ENCODE peak calls at places on chromosomes 16 and 17, in five cellular contexts. One of them, this sample, is unnamed.

GRCh38 chr17:35094902-35095301 is 24.8 kb downstream of the RAD51D start:
- DNase-seq in HepG2: peak
- DNase-seq in SK-N-SH: no peak
- DNase-seq in K562: no peak
- DNase-seq in HCT116: peak
- DNase-seq in this sample: peak

GRCh38 chr16:89720859-89721643 is at the start of the genes VPS9D1 and ZNF276:
- DNase-seq in HCT116: peak
- DNase-seq in HepG2: peak
- DNase-seq in SK-N-SH: peak
- DNase-seq in K562: peak
- DNase-seq in this sample: no peak

GRCh38 chr16:68401871-68402747 is 46.2 kb downstream of the SMPD3 start:
- DNase-seq in SK-N-SH: no peak
- DNase-seq in HCT116: no peak
- DNase-seq in K562: no peak
- DNase-seq in HepG2: no peak
- DNase-seq in this sample: no peak

GRCh38 chr16:66487580-66488235 is 60.6 kb downstream of the BEAN1 start:
- DNase-seq in HepG2: no peak
- DNase-seq in K562: no peak
- DNase-seq in HCT116: no peak
- DNase-seq in SK-N-SH: no peak
- DNase-seq in this sample: no peak

GRCh38 chr17:1643999-1644492 is 1.5 kb downstream of the SCARF1 start:
- DNase-seq in HepG2: no peak
- DNase-seq in HCT116: no peak
- DNase-seq in K562: no peak
- DNase-seq in SK-N-SH: no peak
- DNase-seq in this sample: no peak

GRCh38 chr17:61200349-61200735 is 199.3 kb upstream of the TBX2 start:
- DNase-seq in HCT116: no peak
- DNase-seq in K562: no peak
- DNase-seq in HepG2: no peak
- DNase-seq in SK-N-SH: no peak
- DNase-seq in this sample: no peak

GRCh38 chr17:51372345-51373004 is 112.1 kb downstream of the UTP18 start:
- DNase-seq in SK-N-SH: no peak
- DNase-seq in HepG2: peak
- DNase-seq in K562: peak
- DNase-seq in HCT116: peak
- DNase-seq in this sample: peak

GRCh38 chr17:62692721-62693431 is 65.4 kb downstream of the MRC2 start:
- DNase-seq in SK-N-SH: peak
- DNase-seq in HepG2: peak
- DNase-seq in HCT116: no peak
- DNase-seq in K562: peak
- DNase-seq in this sample: no peak

GRCh38 chr16:14434860-14435259 is 195.2 kb downstream of the PARN start:
- DNase-seq in K562: no peak
- DNase-seq in SK-N-SH: no peak
- DNase-seq in HCT116: no peak
- DNase-seq in HepG2: no peak
- DNase-seq in this sample: no peak

GRCh38 chr16:85466989-85467388 is 146.1 kb upstream of the GSE1 start:
- DNase-seq in SK-N-SH: no peak
- DNase-seq in HCT116: no peak
- DNase-seq in HepG2: no peak
- DNase-seq in K562: no peak
- DNase-seq in this sample: no peak

GRCh38 chr17:78192616-78193015 is 5.5 kb downstream of the AFMID start:
- DNase-seq in SK-N-SH: no peak
- DNase-seq in K562: no peak
- DNase-seq in HepG2: no peak
- DNase-seq in HCT116: no peak
- DNase-seq in this sample: no peak

GRCh38 chr17:35192708-35193107 is 1.5 kb downstream of the SLC35G3 start:
- DNase-seq in K562: no peak
- DNase-seq in SK-N-SH: no peak
- DNase-seq in HepG2: no peak
- DNase-seq in HCT116: no peak
- DNase-seq in this sample: no peak

GRCh38 chr17:78446833-78447232 is 68.4 kb downstream of the PGS1 start:
- DNase-seq in HCT116: no peak
- DNase-seq in HepG2: no peak
- DNase-seq in K562: no peak
- DNase-seq in SK-N-SH: no peak
- DNase-seq in this sample: no peak

GRCh38 chr17:77461277-77462057 is 320.7 kb downstream of the SEC14L1 start:
- DNase-seq in HepG2: no peak
- DNase-seq in K562: no peak
- DNase-seq in SK-N-SH: no peak
- DNase-seq in HCT116: no peak
- DNase-seq in this sample: no peak

GRCh38 chr17:76076100-76076764 is 1.7 kb downstream of the GALR2 start:
- DNase-seq in HCT116: no peak
- DNase-seq in HepG2: no peak
- DNase-seq in SK-N-SH: peak
- DNase-seq in K562: peak
- DNase-seq in this sample: peak

DNA sequence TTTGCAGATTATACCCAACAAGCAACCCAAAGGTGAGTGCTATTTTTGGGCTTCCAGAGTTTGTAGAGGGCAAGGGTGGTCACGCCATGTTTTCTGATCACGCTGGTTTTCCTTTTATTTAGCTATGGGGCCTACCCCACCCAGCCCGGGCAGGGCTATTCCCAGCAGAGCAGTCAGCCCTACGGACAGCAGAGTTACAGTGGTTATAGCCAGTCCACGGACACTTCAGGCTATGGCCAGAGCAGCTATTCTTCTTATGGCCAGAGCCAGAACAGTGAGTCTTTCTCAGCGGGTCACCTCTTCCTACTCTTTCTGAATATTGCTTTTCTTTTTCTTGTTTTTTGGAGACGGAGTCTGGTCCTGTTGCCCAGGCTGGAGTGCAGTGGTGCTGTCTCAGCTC is 2.5 kb downstream of the FUS start:
- DNase-seq in K562: peak
- DNase-seq in HCT116: no peak
- DNase-seq in HepG2: no peak
- DNase-seq in SK-N-SH: no peak
- DNase-seq in this sample: no peak
- TF ChIP-seq JUND in K562: no peak
- TF ChIP-seq JUND in HCT116: no peak
- TF ChIP-seq JUND in HepG2: no peak
- TF ChIP-seq JUND in SK-N-SH: no peak
- TF ChIP-seq JUND in this sample: no peak

GRCh38 chr16:88415381-88416323 is 32.9 kb downstream of the ZNF469 start:
- DNase-seq in HepG2: no peak
- DNase-seq in HCT116: no peak
- DNase-seq in SK-N-SH: no peak
- DNase-seq in K562: peak
- DNase-seq in this sample: no peak
- TF ChIP-seq JUND in HepG2: no peak
- TF ChIP-seq JUND in HCT116: no peak
- TF ChIP-seq JUND in SK-N-SH: no peak
- TF ChIP-seq JUND in K562: no peak
- TF ChIP-seq JUND in this sample: no peak

GRCh38 chr17:7250655-7251329 is 742 bp downstream of the CTDNEP1 start:
- DNase-seq in HCT116: no peak
- DNase-seq in K562: no peak
- DNase-seq in HepG2: no peak
- DNase-seq in SK-N-SH: no peak
- DNase-seq in this sample: no peak
- TF ChIP-seq JUND in HCT116: no peak
- TF ChIP-seq JUND in K562: no peak
- TF ChIP-seq JUND in HepG2: no peak
- TF ChIP-seq JUND in SK-N-SH: no peak
- TF ChIP-seq JUND in this sample: no peak

GRCh38 chr17:64992325-64992802 is 64.2 kb downstream of the GNA13 start:
- DNase-seq in K562: no peak
- DNase-seq in SK-N-SH: no peak
- DNase-seq in HCT116: peak
- DNase-seq in HepG2: peak
- DNase-seq in this sample: peak
- TF ChIP-seq JUND in K562: peak
- TF ChIP-seq JUND in SK-N-SH: no peak
- TF ChIP-seq JUND in HCT116: peak
- TF ChIP-seq JUND in HepG2: no peak
- TF ChIP-seq JUND in this sample: no peak

This sample was measured in T47D.